ENCODE peak calls at places on chromosome 16, in four cellular contexts. One of them, this sample, is unnamed.

GRCh38 chr16:81889896-81890634 is 111.0 kb downstream of the PLCG2 start:
- DNase-seq in H9: peak; percentile 79
- DNase-seq in ovary: no peak
- DNase-seq in astrocyte of the hippocampus: peak; percentile 78
- DNase-seq in this sample: peak; percentile 40

GRCh38 chr16:66581246-66581952 is 2.1 kb downstream of the CMTM2 start:
- DNase-seq in H9: no peak
- DNase-seq in ovary: no peak
- DNase-seq in astrocyte of the hippocampus: peak; percentile 46
- DNase-seq in this sample: no peak

GRCh38 chr16:49505556-49505955 is 132.0 kb downstream of the C16orf78 start:
- DNase-seq in H9: no peak
- DNase-seq in ovary: no peak
- DNase-seq in astrocyte of the hippocampus: no peak
- DNase-seq in this sample: no peak

GRCh38 chr16:54177857-54178490 is 108.6 kb downstream of the IRX3 start:
- DNase-seq in H9: no peak
- DNase-seq in ovary: no peak
- DNase-seq in astrocyte of the hippocampus: no peak
- DNase-seq in this sample: no peak

GRCh38 chr16:200388-200787 is 20.1 kb downstream of the HBQ1 start:
- DNase-seq in H9: no peak
- DNase-seq in ovary: no peak
- DNase-seq in astrocyte of the hippocampus: peak; percentile 58
- DNase-seq in this sample: peak; percentile 83

GRCh38 chr16:82368041-82368440 is 198.0 kb upstream of the MPHOSPH6 start:
- DNase-seq in H9: peak; percentile 55
- DNase-seq in ovary: no peak
- DNase-seq in astrocyte of the hippocampus: peak; percentile 36
- DNase-seq in this sample: peak; percentile 19

GRCh38 chr16:20898938-20899502 is 1.1 kb downstream of the DCUN1D3 start:
- DNase-seq in H9: no peak
- DNase-seq in ovary: no peak
- DNase-seq in astrocyte of the hippocampus: peak; percentile 82
- DNase-seq in this sample: peak; percentile 84

GRCh38 chr16:90018297-90019200 is 707 bp downstream of the DBNDD1 start:
- DNase-seq in H9: peak; percentile 57
- DNase-seq in ovary: no peak
- DNase-seq in astrocyte of the hippocampus: peak; percentile 48
- DNase-seq in this sample: no peak

GRCh38 chr16:85216522-85217375 is 104.5 kb upstream of the CIBAR2 start:
- DNase-seq in H9: no peak
- DNase-seq in ovary: no peak
- DNase-seq in astrocyte of the hippocampus: no peak
- DNase-seq in this sample: no peak

GRCh38 chr16:27317738-27318398 is 4.1 kb downstream of the IL4R start:
- DNase-seq in H9: no peak
- DNase-seq in ovary: no peak
- DNase-seq in astrocyte of the hippocampus: no peak
- DNase-seq in this sample: no peak

GRCh38 chr16:5905935-5906334 is 808.3 kb upstream of the EEF2KMT start:
- DNase-seq in H9: no peak
- DNase-seq in ovary: no peak
- DNase-seq in astrocyte of the hippocampus: peak; percentile 81
- DNase-seq in this sample: no peak

GRCh38 chr16:21656795-21657768 is 4.7 kb upstream of the IGSF6 start:
- DNase-seq in H9: no peak
- DNase-seq in ovary: peak; percentile 27
- DNase-seq in astrocyte of the hippocampus: peak; percentile 72
- DNase-seq in this sample: peak; percentile 69

This sample was measured in trophoblast cell.